ENCODE peak calls at places on chromosomes 12 and 14, in five cellular contexts. E is epithelial cell of esophagus; P is kidney tubule cell; R is HT1080; C is stimulated activated naive B cell treated with anti-CD40 and anti-IgM and Interleukin-4, amounts not matched to agents 10 μg/mL and 1 μg/mL and 100 μg/mL, for 72 hours. J is an unnamed sample.
A peak's percentile ranks its signal among the peaks of the same experiment; 100 is the strongest.

GRCh38 chr12:59079472-59079871 is 159.2 kb upstream of the LRIG3 start:
- DNase-seq in E (peak; percentile 74), P (no peak), R (no peak), C (no peak), J (no peak)

GRCh38 chr14:56474419-56475022 is 105.1 kb upstream of the TMEM260 start:
- DNase-seq in E (peak; percentile 43), P (peak; percentile 61), R (peak; percentile 29), C (no peak), J (peak; percentile 6)

GRCh38 chr14:69755784-69756183 is 11.2 kb upstream of the SRSF5 start:
- DNase-seq in E (no peak), P (no peak), R (no peak), C (no peak), J (no peak)

GRCh38 chr12:132356686-132357622 is 27.6 kb upstream of the GALNT9 start:
- DNase-seq in E (peak; percentile 4), P (peak; percentile 83), R (peak; percentile 77), C (no peak), J (peak; percentile 63)

GRCh38 chr14:103123634-103124500 is 606 bp downstream of the TNFAIP2 start:
- DNase-seq in E (peak; percentile 15), P (peak; percentile 77), R (peak; percentile 39), C (no peak), J (peak; percentile 26)

GRCh38 chr12:646303-647038 is 16.8 kb downstream of the NINJ2 start:
- DNase-seq in E (no peak), P (no peak), R (no peak), C (no peak), J (no peak)

GRCh38 chr14:71693373-71693772 is 238.9 kb upstream of the RGS6 start:
- DNase-seq in E (no peak), P (no peak), R (no peak), C (no peak), J (no peak)

GRCh38 chr12:44640831-44641230 is 235.3 kb downstream of the NELL2 start:
- DNase-seq in E (no peak), P (no peak), R (no peak), C (no peak), J (no peak)

GRCh38 chr12:10304161-10304574 is 3.5 kb upstream of the KLRD1 start:
- DNase-seq in E (peak; percentile 31), P (peak; percentile 51), R (peak; percentile 30), C (no peak), J (peak; percentile 70)

GRCh38 chr14:103121161-103121845 is 2.0 kb upstream of the TNFAIP2 start:
- DNase-seq in E (no peak), P (no peak), R (no peak), C (no peak), J (no peak)

GRCh38 chr12:113802966-113803828 is 162.9 kb downstream of the RBM19 start:
- DNase-seq in E (no peak), P (no peak), R (no peak), C (no peak), J (no peak)

GRCh38 chr12:112868459-112869041 is 38.2 kb upstream of the OAS1 start:
- DNase-seq in E (peak; percentile 58), P (peak; percentile 5), R (no peak), C (no peak), J (no peak)

GRCh38 chr12:26278666-26279065 is 83.3 kb downstream of the SSPN start:
- DNase-seq in E (no peak), P (no peak), R (no peak), C (no peak), J (no peak)

GRCh38 chr14:32813401-32813800 is 125.3 kb upstream of the NPAS3 start:
- DNase-seq in E (no peak), P (no peak), R (no peak), C (no peak), J (no peak)

GRCh38 chr12:104456417-104456949 is at the start of gene CHST11:
- DNase-seq in E (peak; percentile 81), P (peak; percentile 91), R (peak; percentile 94), C (peak; percentile 84), J (peak; percentile 71)

GRCh38 chr14:37436519-37436918 is 158.5 kb downstream of the FOXA1 start:
- DNase-seq in E (peak; percentile 27), P (no peak), R (no peak), C (no peak), J (no peak)

GRCh38 chr14:105070760-105071137 is 5.5 kb upstream of the GPR132 start:
- DNase-seq in E (peak; percentile 38), P (peak; percentile 93), R (no peak), C (peak; percentile 72), J (peak; percentile 75)

GRCh38 chr14:96776791-96777190 is 20.4 kb upstream of the VRK1 start:
- DNase-seq in E (no peak), P (no peak), R (no peak), C (no peak), J (no peak)

GRCh38 chr14:38693423-38693822 is 409.6 kb downstream of the SEC23A start:
- DNase-seq in E (no peak), P (no peak), R (no peak), C (no peak), J (no peak)

GRCh38 chr12:31633464-31633863 is 26.0 kb upstream of the ETFBKMT start:
- DNase-seq in E (no peak), P (no peak), R (no peak), C (no peak), J (no peak)

GRCh38 chr14:62694075-62694474 is 351.2 kb downstream of the KCNH5 start:
- DNase-seq in E (peak; percentile 85), P (peak; percentile 6), R (peak; percentile 99), C (no peak), J (no peak)

GRCh38 chr14:37232907-37233481 is 35.3 kb downstream of the MIPOL1 start:
- DNase-seq in E (peak; percentile 81), P (peak; percentile 62), R (peak; percentile 46), C (no peak), J (no peak)

GRCh38 chr12:113165521-113166450 is 16.3 kb downstream of the CFAP73 start:
- DNase-seq in E (no peak), P (no peak), R (no peak), C (no peak), J (no peak)

GRCh38 chr12:124952801-124953200 is 36.1 kb downstream of the DHX37 start:
- DNase-seq in E (peak; percentile 7), P (peak; percentile 25), R (no peak), C (no peak), J (no peak)

GRCh38 chr12:26345471-26346003 is 150.2 kb downstream of the SSPN start:
- DNase-seq in E (no peak), P (no peak), R (no peak), C (no peak), J (no peak)

GRCh38 chr14:68661226-68662225 is 131.3 kb downstream of the ZFP36L1 start:
- DNase-seq in E (no peak), P (no peak), R (peak; percentile 54), C (no peak), J (no peak)

GRCh38 chr12:25840678-25841077 is 117.8 kb upstream of the RASSF8 start:
- DNase-seq in E (no peak), P (no peak), R (no peak), C (no peak), J (no peak)

GRCh38 chr12:130796985-130797686 is 41.9 kb downstream of the STX2 start:
- DNase-seq in E (no peak), P (no peak), R (no peak), C (no peak), J (no peak)

GRCh38 chr12:60981473-60981872 is 1278.7 kb upstream of the USP15 start:
- DNase-seq in E (no peak), P (no peak), R (no peak), C (no peak), J (no peak)

GRCh38 chr12:22334696-22335290 is at the start of gene ST8SIA1:
- DNase-seq in E (peak; percentile 22), P (peak; percentile 58), R (peak; percentile 42), C (no peak), J (peak; percentile 5)

GRCh38 chr14:68634346-68634745 is 158.5 kb downstream of the ZFP36L1 start:
- DNase-seq in E (no peak), P (no peak), R (no peak), C (no peak), J (no peak)

GRCh38 chr14:90968025-90968424 is 92.4 kb downstream of the RPS6KA5 start:
- DNase-seq in E (no peak), P (no peak), R (peak; percentile 48), C (no peak), J (no peak)

GRCh38 chr12:113072136-113072535 is 15.6 kb downstream of the DTX1 start:
- DNase-seq in E (no peak), P (peak; percentile 1), R (peak; percentile 27), C (no peak), J (no peak)

GRCh38 chr14:91303091-91303923 is 58.8 kb upstream of the GPR68 start:
- DNase-seq in E (peak; percentile 36), P (no peak), R (peak; percentile 26), C (peak; percentile 46), J (no peak)

J was measured in RCC 7860.